ENCODE peak calls at places on chromosomes 13 and 19, in eight cellular contexts. D is MV-4-11; H is left colon; O is AG08396; W is cardiac fibroblast; X is stromal cell of bone marrow; K is stimulated activated CD4-positive, alpha-beta T cell treated with anti-CD3 and anti-CD28 coated beads, Interleukin-1b, Interleukin-23, amount 100 ng/mL, for 1 hour; G is WTC11. Y is an unnamed sample.

GRCh38 chr13:96052655-96053002 is 572 bp downstream of the UGGT2 start:
- DNase-seq in K (no peak), X (peak), O (peak), H (no peak), D (no peak), W (peak), G (no peak), Y (peak)

GRCh38 chr13:63625869-63626268 is 2210.2 kb upstream of the PCDH20 start:
- DNase-seq in O (no peak), H (no peak), G (no peak), K (no peak), D (no peak), W (no peak), X (no peak), Y (peak)

GRCh38 chr19:18437481-18438330 is at the start of gene ISYNA1:
- DNase-seq in X (no peak), H (no peak), K (no peak), W (peak), O (peak), G (peak), D (no peak), Y (no peak)

GRCh38 chr13:66915596-66916185 is 314.4 kb downstream of the PCDH9 start:
- DNase-seq in O (no peak), W (peak), K (no peak), G (no peak), D (peak), X (peak), H (no peak), Y (no peak)

GRCh38 chr19:45428385-45429231 is 4.9 kb upstream of the ERCC1 start:
- DNase-seq in W (peak), G (peak), K (no peak), D (no peak), X (no peak), H (no peak), O (peak), Y (peak)

GRCh38 chr13:110466261-110466660 is 95.3 kb downstream of the RAB20 start:
- DNase-seq in X (no peak), H (no peak), K (no peak), D (no peak), G (no peak), W (no peak), O (no peak), Y (no peak)

GRCh38 chr13:26048745-26049144 is 3.1 kb downstream of the SHISA2 start:
- DNase-seq in W (no peak), X (no peak), G (no peak), H (no peak), K (no peak), O (no peak), D (no peak), Y (no peak)

GRCh38 chr13:51638497-51638871 is 54.2 kb downstream of the WDFY2 start:
- DNase-seq in O (no peak), W (peak), K (no peak), D (no peak), H (no peak), X (no peak), G (no peak), Y (no peak)

GRCh38 chr13:22744688-22745452 is 435.9 kb upstream of the SGCG start:
- DNase-seq in O (no peak), X (no peak), W (no peak), G (no peak), D (no peak), H (no peak), K (no peak), Y (no peak)

GRCh38 chr19:3536429-3537100 is 2.4 kb upstream of the TEKTIP1 start:
- DNase-seq in O (no peak), W (no peak), H (no peak), K (no peak), G (no peak), X (no peak), D (peak), Y (no peak)

GRCh38 chr19:39731685-39732084 is 6.1 kb downstream of the CLC start:
- DNase-seq in W (no peak), O (no peak), H (no peak), D (no peak), K (no peak), G (no peak), X (no peak), Y (no peak)

GRCh38 chr13:106373304-106373988 is 162.0 kb downstream of the EFNB2 start:
- DNase-seq in W (peak), O (no peak), D (no peak), H (no peak), X (no peak), K (no peak), G (no peak), Y (peak)

GRCh38 chr13:105363747-105364177 is 1171.7 kb downstream of the EFNB2 start:
- DNase-seq in W (no peak), X (no peak), D (peak), O (no peak), G (no peak), H (no peak), K (no peak), Y (peak)

GRCh38 chr13:40667622-40667978 is 1.2 kb upstream of the FOXO1 start:
- DNase-seq in X (no peak), H (peak), G (peak), D (no peak), O (no peak), K (no peak), W (no peak), Y (no peak)

GRCh38 chr19:18379803-18380747 is 5.9 kb upstream of the GDF15 start:
- DNase-seq in D (peak), K (no peak), W (peak), G (peak), X (peak), H (peak), O (peak), Y (no peak)

GRCh38 chr19:19650331-19650730 is 6.9 kb upstream of the GMIP start:
- DNase-seq in W (no peak), D (peak), X (no peak), O (no peak), K (no peak), G (no peak), H (no peak), Y (peak)

GRCh38 chr13:85798999-85799646 is at the start of gene SLITRK6:
- DNase-seq in D (peak), O (peak), G (no peak), W (peak), K (no peak), H (no peak), X (peak), Y (peak)

GRCh38 chr19:39136225-39136940 is 10.8 kb downstream of the PAK4 start:
- DNase-seq in K (no peak), D (no peak), O (no peak), H (peak), W (no peak), X (no peak), G (no peak), Y (no peak)

GRCh38 chr19:13689050-13689449 is 75.3 kb upstream of the MRI1 start:
- DNase-seq in H (no peak), X (no peak), W (peak), K (no peak), G (peak), O (peak), D (no peak), Y (peak)

GRCh38 chr13:59211636-59212035 is 952.1 kb downstream of the DIAPH3 start:
- DNase-seq in D (no peak), K (no peak), H (no peak), W (no peak), O (no peak), G (no peak), X (no peak), Y (no peak)

GRCh38 chr13:36084131-36084530 is 47.1 kb downstream of the DCLK1 start:
- DNase-seq in D (no peak), H (no peak), K (no peak), O (no peak), X (no peak), W (no peak), G (no peak), Y (no peak)

GRCh38 chr19:46571495-46571894 is 29.6 kb upstream of the CALM3 start:
- DNase-seq in W (peak), O (no peak), H (no peak), X (no peak), D (peak), K (no peak), G (peak), Y (peak)

GRCh38 chr19:2529473-2529918 is 53.6 kb downstream of the GADD45B start:
- DNase-seq in G (no peak), O (peak), D (peak), W (peak), K (no peak), X (peak), H (no peak), Y (peak)

GRCh38 chr13:44546164-44546563 is 30.0 kb downstream of the TSC22D1 start:
- DNase-seq in K (no peak), X (no peak), H (no peak), D (no peak), G (no peak), W (no peak), O (no peak), Y (no peak)

Y was measured in NB4.